ENCODE peak calls at places on chromosomes 5 and 9, in nine cellular contexts. A is omental fat pad, J is coronary artery, C is heart right ventricle, R is body of pancreas, D is astrocyte of the spinal cord, I is mucosa of descending colon, H is spleen, N is Calu3. Z is an unnamed sample.

GRCh38 chr5:149886060-149886459 is 58.5 kb downstream of the PDE6A start:
- DNase-seq in A (no peak), J (no peak), C (no peak), R (no peak), D (peak), I (no peak), H (no peak), N (no peak), Z (no peak)

GRCh38 chr9:91483189-91483691 is 59.6 kb upstream of the NFIL3 start:
- DNase-seq in A (no peak), J (no peak), C (peak), R (no peak), D (peak), I (no peak), H (no peak), N (no peak), Z (peak)

GRCh38 chr9:79176298-79176697 is 395.5 kb upstream of the TLE4 start:
- DNase-seq in A (no peak), J (no peak), C (no peak), R (no peak), D (no peak), I (no peak), H (no peak), N (no peak), Z (peak)

GRCh38 chr5:150612405-150612804 is 28.1 kb upstream of the SYNPO start:
- DNase-seq in A (no peak), J (no peak), C (no peak), R (no peak), D (no peak), I (no peak), H (no peak), N (no peak), Z (no peak)

GRCh38 chr9:134365791-134366222 is 39.6 kb downstream of the RXRA start:
- DNase-seq in A (no peak), J (peak), C (peak), R (no peak), D (peak), I (no peak), H (no peak), N (no peak), Z (peak)

GRCh38 chr9:113772121-113772885 is 103.8 kb upstream of the ZNF618 start:
- DNase-seq in A (no peak), J (no peak), C (no peak), R (no peak), D (peak), I (no peak), H (no peak), N (no peak), Z (no peak)

GRCh38 chr5:179278119-179278518 is 67.1 kb downstream of the ADAMTS2 start:
- DNase-seq in A (no peak), J (no peak), C (no peak), R (no peak), D (no peak), I (no peak), H (no peak), N (no peak), Z (peak)

GRCh38 chr9:137493163-137494103 is 34.3 kb upstream of the NSMF start:
- DNase-seq in A (no peak), J (no peak), C (no peak), R (no peak), D (no peak), I (peak), H (peak), N (no peak), Z (no peak)

GRCh38 chr5:34007116-34007674 is 655 bp downstream of the AMACR start:
- DNase-seq in A (no peak), J (no peak), C (no peak), R (peak), D (peak), I (no peak), H (peak), N (peak), Z (no peak)

GRCh38 chr9:23556459-23556858 is 269.6 kb downstream of the ELAVL2 start:
- DNase-seq in A (no peak), J (no peak), C (no peak), R (no peak), D (peak), I (no peak), H (no peak), N (no peak), Z (no peak)

GRCh38 chr9:13688223-13688989 is 408.9 kb upstream of the MPDZ start:
- DNase-seq in A (no peak), J (no peak), C (no peak), R (no peak), D (peak), I (no peak), H (no peak), N (no peak), Z (no peak)

GRCh38 chr5:17312358-17312757 is 94.9 kb downstream of the BASP1 start:
- DNase-seq in A (no peak), J (no peak), C (no peak), R (no peak), D (no peak), I (no peak), H (no peak), N (no peak), Z (no peak)

GRCh38 chr5:124468671-124469411 is 277.6 kb downstream of the ZNF608 start:
- DNase-seq in A (no peak), J (no peak), C (no peak), R (no peak), D (no peak), I (no peak), H (no peak), N (no peak), Z (no peak)

GRCh38 chr9:81894891-81895290 is 33.3 kb upstream of the SPATA31D4 start:
- DNase-seq in A (no peak), J (no peak), C (no peak), R (no peak), D (no peak), I (no peak), H (no peak), N (no peak), Z (no peak)

GRCh38 chr9:40909821-40910220 is 218.7 kb downstream of the FOXD4L6 start:
- DNase-seq in A (no peak), J (no peak), C (no peak), R (no peak), D (no peak), I (no peak), H (no peak), N (no peak), Z (no peak)

GRCh38 chr9:35070823-35071813 is 1.3 kb downstream of the VCP start:
- DNase-seq in A (no peak), J (no peak), C (no peak), R (peak), D (peak), I (no peak), H (no peak), N (no peak), Z (peak)

GRCh38 chr9:89817186-89817960 is 212.6 kb downstream of the GADD45G start:
- DNase-seq in A (no peak), J (peak), C (no peak), R (no peak), D (no peak), I (no peak), H (peak), N (no peak), Z (no peak)

GRCh38 chr5:10652151-10652550 is 88.3 kb downstream of the ANKRD33B start:
- DNase-seq in A (no peak), J (no peak), C (no peak), R (no peak), D (no peak), I (no peak), H (peak), N (no peak), Z (no peak)

GRCh38 chr5:143025971-143026370 is 255.8 kb downstream of the ARHGAP26 start:
- DNase-seq in A (no peak), J (no peak), C (no peak), R (no peak), D (no peak), I (no peak), H (no peak), N (no peak), Z (no peak)

GRCh38 chr5:173089581-173089980 is 33.4 kb downstream of the CREBRF start:
- DNase-seq in A (no peak), J (no peak), C (no peak), R (no peak), D (no peak), I (no peak), H (no peak), N (no peak), Z (no peak)

GRCh38 chr5:149028984-149029383 is 33.9 kb downstream of the SH3TC2 start:
- DNase-seq in A (no peak), J (no peak), C (no peak), R (no peak), D (no peak), I (no peak), H (no peak), N (no peak), Z (no peak)

GRCh38 chr9:133141833-133142594 is 21.0 kb upstream of the RALGDS start:
- DNase-seq in A (no peak), J (no peak), C (peak), R (peak), D (no peak), I (peak), H (peak), N (no peak), Z (no peak)

GRCh38 chr9:117528225-117528624 is 113.4 kb upstream of the ASTN2 start:
- DNase-seq in A (no peak), J (no peak), C (no peak), R (no peak), D (no peak), I (no peak), H (no peak), N (no peak), Z (no peak)

GRCh38 chr5:135364416-135365262 is 34.4 kb downstream of the MACROH2A1 start:
- DNase-seq in A (no peak), J (no peak), C (no peak), R (no peak), D (no peak), I (no peak), H (no peak), N (no peak), Z (no peak)

GRCh38 chr5:132227485-132228240 is at the start of gene P4HA2:
- DNase-seq in A (peak), J (peak), C (peak), R (peak), D (peak), I (peak), H (peak), N (peak), Z (peak)

GRCh38 chr9:16868706-16869105 is 1.8 kb downstream of the BNC2 start:
- DNase-seq in A (no peak), J (no peak), C (no peak), R (no peak), D (peak), I (no peak), H (no peak), N (no peak), Z (no peak)

GRCh38 chr5:116573617-116574431 is 799 bp downstream of the SEMA6A start:
- DNase-seq in A (no peak), J (no peak), C (peak), R (peak), D (peak), I (peak), H (peak), N (peak), Z (no peak)
- TF ChIP-seq CTCF in A (no peak), J (no peak), C (no peak), R (no peak), D (no peak), I (no peak), H (no peak), N (no peak), Z (no peak)

DNA sequence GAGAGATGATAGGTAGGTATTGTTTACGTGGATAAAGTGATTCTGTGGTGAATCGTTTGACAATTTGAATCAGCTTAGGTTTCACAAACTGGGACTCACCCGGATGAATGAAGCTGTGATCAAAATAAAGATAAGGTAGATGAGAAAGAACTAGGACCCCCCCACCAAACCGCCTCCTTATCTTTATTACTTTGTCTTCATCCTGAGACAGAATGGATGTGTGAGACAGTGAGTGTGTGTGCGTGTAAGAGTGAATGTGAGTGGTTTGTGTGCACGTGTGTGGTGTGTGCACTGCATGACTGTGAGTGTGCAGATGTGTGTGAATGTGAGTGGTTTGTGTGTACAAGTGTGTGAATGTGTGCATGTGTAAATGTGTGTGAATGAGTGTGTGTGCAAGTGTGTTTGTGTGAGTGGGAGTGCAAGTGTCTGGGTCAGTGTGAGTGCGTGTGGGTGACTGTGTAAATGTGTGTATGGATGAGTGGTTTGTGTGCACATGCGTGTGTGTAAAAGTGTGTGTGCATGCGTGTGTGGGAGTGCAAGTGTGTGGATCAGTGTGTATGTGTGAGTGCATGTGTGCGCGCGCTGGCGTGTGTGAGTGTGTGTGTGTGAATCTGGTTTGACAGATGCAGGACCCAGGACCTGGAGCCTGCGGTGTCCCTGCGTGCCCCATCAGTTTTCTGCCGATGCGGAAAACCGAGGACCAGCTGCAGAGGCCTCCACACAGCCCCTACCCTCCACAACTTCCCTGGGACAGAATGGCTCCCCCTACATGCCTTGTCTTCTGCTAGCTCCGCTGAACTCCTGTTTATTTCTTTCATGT is 11.4 kb upstream of the ENG start:
- DNase-seq in A (no peak), J (no peak), C (no peak), R (no peak), D (no peak), I (no peak), H (no peak), N (no peak), Z (no peak)
- TF ChIP-seq CTCF in A (no peak), J (no peak), C (no peak), R (no peak), D (no peak), I (no peak), H (no peak), N (no peak), Z (no peak)

DNA sequence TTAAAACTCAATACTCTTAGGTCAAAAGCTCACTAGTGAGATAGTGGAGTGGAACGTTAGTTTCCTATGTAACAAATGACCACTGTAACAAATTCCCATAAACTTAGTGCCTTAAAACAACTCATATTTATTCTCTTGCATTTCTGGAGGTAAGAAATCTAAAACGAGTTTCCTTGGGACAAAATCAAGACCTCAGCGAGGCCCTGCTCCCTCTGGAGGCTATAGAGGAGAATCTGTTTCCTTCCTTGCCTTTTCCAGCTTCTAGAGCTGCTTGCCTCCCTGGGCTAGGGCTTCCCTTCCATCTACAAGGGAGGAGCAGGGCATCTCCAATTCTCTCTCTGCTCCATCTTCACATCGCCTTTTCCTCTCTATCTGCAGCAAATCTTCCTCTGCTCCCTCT is 32.0 kb downstream of the SEMA5A start:
- DNase-seq in A (no peak), J (no peak), C (no peak), R (no peak), D (peak), I (no peak), H (no peak), N (no peak), Z (peak)
- TF ChIP-seq CTCF in A (no peak), J (no peak), C (no peak), R (no peak), D (peak), I (no peak), H (no peak), N (no peak), Z (peak)

GRCh38 chr5:154157483-154158378 is 32.8 kb upstream of the GALNT10 start:
- DNase-seq in A (no peak), J (no peak), C (no peak), R (no peak), D (no peak), I (no peak), H (no peak), N (no peak), Z (no peak)
- TF ChIP-seq CTCF in A (no peak), J (no peak), C (no peak), R (no peak), D (peak), I (no peak), H (peak), N (peak), Z (peak)

DNA sequence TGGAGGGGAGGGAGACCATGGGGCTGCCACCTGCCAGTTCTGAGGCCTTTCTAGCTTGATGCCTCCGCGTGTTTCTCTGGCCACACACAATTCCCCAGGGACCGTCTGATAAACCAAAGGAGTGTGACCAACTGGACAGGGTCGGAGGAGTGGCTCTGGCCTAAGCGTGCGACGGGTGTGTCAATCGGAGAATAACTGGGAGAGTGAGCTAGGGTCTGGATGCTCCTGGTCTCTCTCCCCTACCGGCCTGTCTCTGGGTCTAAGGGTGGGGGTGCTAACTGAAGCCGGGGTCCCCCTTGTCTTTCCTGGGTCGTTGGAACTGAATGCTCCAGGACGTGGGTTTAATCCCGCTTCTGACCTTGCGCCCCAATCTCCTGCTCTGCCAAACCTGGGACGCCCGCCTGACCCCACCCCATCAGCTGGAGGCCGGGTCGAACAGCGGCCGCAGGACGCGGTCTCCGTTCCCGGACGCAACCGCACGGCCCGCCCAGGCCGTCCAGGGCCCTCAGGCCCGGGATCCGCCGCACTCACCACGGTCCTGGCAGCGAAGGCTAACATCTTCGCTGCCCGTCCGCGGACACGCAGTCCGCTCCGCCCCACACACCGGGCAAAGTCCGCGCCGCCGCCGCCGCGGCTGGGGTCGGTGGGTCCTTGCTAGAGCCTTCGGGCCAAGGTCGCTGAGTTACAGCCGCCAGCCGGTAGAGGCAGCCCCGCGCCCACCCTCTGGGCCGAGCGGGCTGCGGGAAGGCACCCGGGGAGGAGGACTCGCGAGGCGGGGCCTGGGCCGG is 447 bp downstream of the CRAT start:
- DNase-seq in A (no peak), J (peak), C (peak), R (peak), D (no peak), I (no peak), H (no peak), N (no peak), Z (peak)
- TF ChIP-seq CTCF in A (no peak), J (no peak), C (no peak), R (no peak), D (no peak), I (no peak), H (no peak), N (no peak), Z (no peak)

GRCh38 chr5:79750611-79751510 is 61.2 kb downstream of the CMYA5 start:
- DNase-seq in A (no peak), J (no peak), C (no peak), R (no peak), D (no peak), I (no peak), H (no peak), N (no peak), Z (no peak)
- TF ChIP-seq CTCF in A (no peak), J (no peak), C (no peak), R (no peak), D (no peak), I (no peak), H (no peak), N (no peak), Z (no peak)

DNA sequence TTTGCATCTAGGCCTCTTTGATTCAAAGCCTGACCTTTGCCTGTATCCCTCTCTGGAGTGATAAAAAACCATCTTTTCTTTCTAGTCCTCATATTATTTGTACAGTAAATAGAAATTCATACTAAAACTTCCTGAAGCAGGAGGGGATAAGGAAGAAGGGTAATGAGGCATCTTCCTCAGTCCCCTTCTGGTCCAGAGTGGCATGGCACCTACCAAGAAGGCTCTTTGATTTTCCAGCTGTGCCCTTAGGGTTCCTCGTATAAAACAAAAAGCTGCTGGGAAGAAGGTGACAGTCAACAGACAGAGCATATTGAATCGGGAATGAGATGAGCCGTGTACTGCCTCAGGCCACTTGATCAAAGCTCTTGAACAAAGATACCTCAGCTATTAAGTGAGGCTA is 71.9 kb upstream of the SPDL1 start:
- DNase-seq in A (no peak), J (no peak), C (no peak), R (no peak), D (no peak), I (no peak), H (no peak), N (no peak), Z (no peak)
- TF ChIP-seq CTCF in A (no peak), J (no peak), C (no peak), R (no peak), D (no peak), I (no peak), H (no peak), N (no peak), Z (peak)

GRCh38 chr5:1004598-1005361 is 3.8 kb upstream of the NKD2 start:
- DNase-seq in A (peak), J (no peak), C (peak), R (peak), D (no peak), I (peak), H (peak), N (no peak), Z (no peak)
- TF ChIP-seq CTCF in A (no peak), J (no peak), C (peak), R (peak), D (peak), I (no peak), H (peak), N (no peak), Z (peak)

DNA sequence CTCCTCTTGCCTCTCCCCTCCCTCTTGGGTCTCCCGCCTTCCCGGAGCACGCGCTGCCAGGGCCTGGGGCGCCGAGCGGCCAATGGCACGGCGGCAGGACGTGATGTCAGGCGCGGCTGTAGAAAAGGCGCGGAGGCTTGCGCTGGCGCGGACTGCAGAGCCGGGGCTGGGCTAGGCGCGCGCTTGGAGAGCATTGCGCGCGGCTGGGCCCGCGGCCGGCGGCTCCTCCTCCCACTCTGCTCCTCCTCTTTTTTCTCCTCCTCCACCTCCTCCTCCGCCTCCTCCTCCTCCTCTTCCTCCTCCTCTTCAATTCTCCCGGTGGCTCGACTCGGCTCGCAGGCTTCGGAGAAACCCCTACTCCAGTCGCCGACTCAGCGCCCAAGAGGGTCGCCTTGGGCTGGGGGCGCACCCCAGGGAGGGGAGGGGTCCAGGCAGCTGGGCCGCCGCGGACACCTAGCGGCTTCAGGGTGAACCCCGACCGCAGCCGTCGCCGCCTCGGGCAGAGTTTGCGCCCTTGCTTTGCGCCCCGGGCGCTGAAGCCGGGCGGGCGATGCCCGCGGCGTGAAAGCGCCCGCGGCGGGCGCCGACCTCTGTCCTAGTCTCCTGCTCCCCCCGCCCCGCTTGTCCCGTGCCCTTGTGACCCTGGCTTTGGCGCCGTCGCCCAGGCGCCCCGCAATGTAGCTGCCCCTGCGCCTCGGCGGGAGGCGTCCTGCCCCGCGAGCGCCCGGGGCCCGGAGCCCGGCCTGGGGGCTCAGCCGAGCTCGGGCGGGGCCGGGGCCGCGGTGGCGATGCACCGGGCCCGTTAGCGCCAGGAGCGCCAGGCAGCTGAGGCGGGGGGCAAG is at the start of gene LHX2:
- DNase-seq in A (no peak), J (no peak), C (peak), R (peak), D (peak), I (peak), H (peak), N (peak), Z (peak)
- TF ChIP-seq CTCF in A (no peak), J (no peak), C (no peak), R (no peak), D (no peak), I (no peak), H (no peak), N (no peak), Z (peak)

Z was measured in HFFc6.